ENCODE peak calls at places on chromosomes 5 and 9, in four cellular contexts. Z is lower lobe of right lung, I is epithelial cell of prostate, X is gastrocnemius medialis. W is an unnamed sample.

GRCh38 chr9:5909999-5910398 is 19.3 kb downstream of the MLANA start:
- DNase-seq in X (no peak), I (no peak), Z (no peak), W (no peak)

GRCh38 chr5:132055808-132056609 is 4.4 kb upstream of the IL3 start:
- DNase-seq in Z (peak), X (no peak), I (no peak), W (no peak)

GRCh38 chr9:124778575-124779367 is 1.8 kb downstream of the OLFML2A start:
- DNase-seq in Z (no peak), I (no peak), X (peak), W (no peak)

GRCh38 chr9:33233659-33234335 is 6.2 kb upstream of the SPINK4 start:
- DNase-seq in X (peak), I (peak), Z (peak), W (peak)

GRCh38 chr9:17063535-17064135 is 71.2 kb upstream of the CNTLN start:
- DNase-seq in X (no peak), Z (no peak), I (no peak), W (peak)

GRCh38 chr5:74382864-74383618 is 257.5 kb downstream of the ENC1 start:
- DNase-seq in Z (no peak), I (no peak), X (peak), W (peak)

GRCh38 chr9:96255698-96256097 is 46.3 kb downstream of the HSD17B3 start:
- DNase-seq in I (no peak), Z (no peak), X (no peak), W (no peak)

GRCh38 chr5:62790348-62790747 is 211.7 kb downstream of the LRRC70 start:
- DNase-seq in X (no peak), I (peak), Z (no peak), W (no peak)

GRCh38 chr5:12920527-12920926 is 1016.3 kb upstream of the CTNND2 start:
- DNase-seq in Z (no peak), X (no peak), I (no peak), W (no peak)

GRCh38 chr9:110278080-110278707 is 21.9 kb upstream of the TXN start:
- DNase-seq in I (no peak), X (no peak), Z (no peak), W (peak)

DNA sequence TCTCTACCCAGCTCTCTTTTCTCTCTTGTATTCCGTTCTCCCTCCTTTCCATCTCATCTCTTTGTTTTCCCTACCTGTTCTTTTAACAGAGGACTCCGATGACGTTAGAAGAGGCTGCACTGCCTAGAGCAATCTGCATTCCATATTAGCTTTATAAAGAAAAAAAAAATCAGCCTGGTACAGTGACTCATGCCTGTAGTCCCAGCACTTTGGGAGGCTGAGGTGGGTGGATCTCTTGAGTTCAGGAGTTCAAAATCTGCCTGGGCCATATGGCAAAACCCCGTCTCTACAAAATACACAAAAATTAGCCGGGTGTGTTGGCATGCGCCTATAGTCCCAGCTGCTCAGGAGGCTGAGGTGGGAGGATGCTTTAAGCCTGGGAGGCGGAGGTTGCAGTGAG is 49.0 kb downstream of the DAPK1 start:
- DNase-seq in Z (no peak), X (no peak), I (no peak), W (no peak)
- H3K27ac ChIP-seq in Z (no peak), X (no peak), I (peak), W (no peak)

GRCh38 chr9:94639996-94640376 is 668 bp upstream of the FBP1 start:
- DNase-seq in Z (no peak), X (no peak), I (no peak), W (no peak)
- H3K27ac ChIP-seq in Z (peak), X (no peak), I (no peak), W (no peak)

GRCh38 chr5:134436523-134437339 is 25.1 kb upstream of the CDKN2AIPNL start:
- DNase-seq in X (peak), I (no peak), Z (peak), W (peak)
- H3K27ac ChIP-seq in X (peak), I (peak), Z (peak), W (peak)

DNA sequence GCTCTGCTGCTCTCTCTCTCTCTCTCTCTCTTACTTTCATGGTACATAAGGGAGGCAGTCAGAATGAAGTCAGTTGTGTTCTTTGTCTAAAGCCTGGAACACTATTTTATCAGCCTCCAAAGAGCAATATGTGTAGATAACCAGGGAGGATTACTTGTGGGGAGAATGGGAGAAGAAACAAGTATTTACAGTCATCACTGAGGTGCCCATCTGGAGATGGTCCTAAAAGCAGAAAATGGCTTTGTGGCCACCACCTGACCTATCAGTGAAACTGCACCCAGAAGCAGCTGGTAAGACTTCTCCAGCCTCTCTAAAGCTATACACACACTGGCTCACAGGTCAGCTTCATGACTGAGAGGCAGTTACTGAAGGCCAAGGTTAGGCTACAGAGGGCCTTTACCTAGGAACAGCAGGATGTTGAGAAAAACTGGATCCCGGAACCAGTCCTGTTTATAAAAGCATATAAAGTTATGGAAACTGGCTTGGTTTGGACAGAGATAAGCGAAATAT is 75.1 kb downstream of the MRPS27 start:
- DNase-seq in X (no peak), Z (no peak), I (no peak), W (peak)
- H3K27ac ChIP-seq in X (no peak), Z (no peak), I (no peak), W (no peak)

DNA sequence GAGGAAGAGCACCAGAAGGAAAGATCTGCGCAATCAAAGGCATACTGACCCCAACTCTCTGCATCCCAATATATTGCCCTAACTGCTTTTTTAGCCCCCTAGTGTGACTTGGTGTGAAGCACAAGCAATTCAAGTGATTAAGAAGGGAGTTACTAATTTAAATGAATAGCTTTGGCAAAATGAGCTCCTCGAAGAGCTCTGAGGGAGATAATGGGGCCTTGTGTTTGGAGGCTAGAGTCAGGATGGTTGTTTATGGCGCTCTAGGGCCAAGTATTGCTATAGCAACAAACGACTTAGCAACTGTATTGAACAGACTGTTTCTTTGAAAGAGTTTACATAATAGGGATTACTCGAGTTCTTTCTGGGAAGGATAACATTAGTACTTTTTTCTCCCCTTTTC is 11.5 kb upstream of the C5orf58 start:
- DNase-seq in X (no peak), Z (no peak), I (no peak), W (no peak)
- H3K27ac ChIP-seq in X (no peak), Z (peak), I (no peak), W (no peak)

GRCh38 chr9:131111186-131111853 is 14.1 kb upstream of the NUP214 start:
- DNase-seq in I (no peak), Z (no peak), X (no peak), W (no peak)
- H3K27ac ChIP-seq in I (no peak), Z (no peak), X (no peak), W (peak)

GRCh38 chr5:72542695-72543094 is 35.5 kb upstream of the ZNF366 start:
- DNase-seq in I (no peak), Z (no peak), X (no peak), W (no peak)
- H3K27ac ChIP-seq in I (no peak), Z (no peak), X (no peak), W (no peak)

W was measured in RWPE1.